ENCODE peak calls at places on chromosomes 6 and 20, in six cellular contexts. K is naive thymus-derived CD8-positive, alpha-beta T cell; N is NCI-H1092 treated with DMSO at 0.1 percent for 48 hours; W is progenitor cell of endocrine pancreas; U is D341Med; G is choroid plexus epithelial cell. A is an unnamed sample.
A peak's percentile ranks its signal among the peaks of the same experiment; 100 is the strongest.

GRCh38 chr6:5036309-5036708 is 32.5 kb upstream of the RPP40 start:
- DNase-seq in G (peak; percentile 67), N (no peak), W (peak; percentile 23), U (no peak), K (no peak), A (no peak)

GRCh38 chr6:28585335-28585734 is 59.7 kb downstream of the GPX5 start:
- DNase-seq in G (peak; percentile 79), U (no peak), N (no peak), W (no peak), K (no peak), A (no peak)

GRCh38 chr6:136961848-136962247 is 39.7 kb downstream of the SLC35D3 start:
- DNase-seq in G (no peak), K (no peak), W (no peak), U (no peak), N (peak; percentile 89), A (no peak)

GRCh38 chr6:108250240-108250866 is 10.5 kb downstream of the SNX3 start:
- DNase-seq in U (peak; percentile 28), W (no peak), K (no peak), N (no peak), G (peak; percentile 74), A (no peak)

GRCh38 chr20:46558511-46558959 is 8.1 kb upstream of the OCSTAMP start:
- DNase-seq in K (no peak), W (no peak), G (peak; percentile 84), N (no peak), U (no peak), A (peak; percentile 92)

GRCh38 chr6:150373260-150373701 is 4.5 kb downstream of the IYD start:
- DNase-seq in W (no peak), N (no peak), K (no peak), G (peak; percentile 16), U (no peak), A (no peak)

GRCh38 chr6:32684246-32684645 is 17.8 kb upstream of the HLA-DQB1 start:
- DNase-seq in G (no peak), U (peak; percentile 50), W (no peak), K (no peak), N (no peak), A (no peak)

GRCh38 chr6:39496951-39497350 is 174.4 kb upstream of the KCNK16 start:
- DNase-seq in K (no peak), W (no peak), U (no peak), N (no peak), G (peak; percentile 65), A (no peak)

GRCh38 chr20:46174469-46175126 is 56.5 kb downstream of the CD40 start:
- DNase-seq in N (peak; percentile 34), U (no peak), W (peak; percentile 71), G (peak; percentile 66), K (peak; percentile 68), A (no peak)

GRCh38 chr6:55776131-55776530 is 99.3 kb downstream of the BMP5 start:
- DNase-seq in W (no peak), G (no peak), U (no peak), K (no peak), N (no peak), A (no peak)

GRCh38 chr6:112160745-112161144 is 73.4 kb downstream of the FAM229B start:
- DNase-seq in U (no peak), G (peak; percentile 20), N (no peak), K (no peak), W (no peak), A (no peak)

GRCh38 chr6:135624402-135625297 is 127.1 kb upstream of the AHI1 start:
- DNase-seq in G (peak; percentile 85), K (no peak), U (no peak), N (no peak), W (no peak), A (no peak)

GRCh38 chr6:55874309-55874708 is 1.1 kb downstream of the BMP5 start:
- DNase-seq in K (no peak), N (no peak), W (no peak), U (no peak), G (no peak), A (no peak)

GRCh38 chr6:97473979-97474378 is 191.0 kb upstream of the MMS22L start:
- DNase-seq in W (no peak), N (no peak), G (no peak), K (no peak), U (no peak), A (no peak)

GRCh38 chr6:161486326-161486725 is 212.5 kb upstream of the AGPAT4 start:
- DNase-seq in G (peak; percentile 42), N (no peak), W (no peak), U (no peak), K (no peak), A (no peak)

GRCh38 chr20:17938889-17939619 is 29.5 kb downstream of the SNX5 start:
- DNase-seq in G (peak; percentile 89), K (peak; percentile 52), U (peak; percentile 91), W (peak; percentile 54), N (peak; percentile 49), A (no peak)

GRCh38 chr20:6122873-6123649 is at the start of gene FERMT1:
- DNase-seq in G (peak; percentile 54), K (no peak), N (peak; percentile 74), U (peak; percentile 73), W (peak; percentile 54), A (no peak)

GRCh38 chr6:33702345-33702977 is 9.0 kb downstream of the UQCC2 start:
- DNase-seq in W (no peak), G (peak; percentile 81), K (no peak), N (peak; percentile 18), U (peak; percentile 65), A (no peak)

GRCh38 chr6:41767112-41767946 is 12.4 kb downstream of the FRS3 start:
- DNase-seq in U (no peak), G (peak; percentile 70), N (no peak), K (no peak), W (no peak), A (no peak)

GRCh38 chr6:142013286-142013685 is 119.4 kb upstream of the GJE1 start:
- DNase-seq in W (no peak), N (no peak), G (peak; percentile 72), U (no peak), K (no peak), A (peak; percentile 58)

GRCh38 chr6:69729870-69730449 is 66.8 kb downstream of the LMBRD1 start:
- DNase-seq in N (peak; percentile 11), G (peak; percentile 20), K (no peak), U (no peak), W (no peak), A (no peak)

GRCh38 chr6:137652961-137653697 is 158.9 kb upstream of the OLIG3 start:
- DNase-seq in U (no peak), G (no peak), N (no peak), W (no peak), K (no peak), A (no peak)

GRCh38 chr6:100001915-100002388 is 7.9 kb upstream of the MCHR2 start:
- DNase-seq in W (peak; percentile 33), G (peak; percentile 77), K (peak; percentile 4), U (peak; percentile 74), N (peak; percentile 53), A (peak; percentile 3)

A was measured in epithelial cell of proximal tubule.